ENCODE peak calls at places on chromosomes 16 and 17, in eight cellular contexts. One of them, this sample, is unnamed.

GRCh38 chr17:40952675-40953074 is 14.1 kb downstream of the KRT39 start:
- DNase-seq in breast epithelium: no peak
- DNase-seq in ureter: no peak
- DNase-seq in GM19239: no peak
- DNase-seq in PC-3: peak; percentile 4
- DNase-seq in cardiac fibroblast: peak; percentile 81
- DNase-seq in natural killer cell treated with Interleukin-12 subunit alpha and Interleukin-12 subunit beta and Interleukin-15 and Interleukin-18, amount 100 ng/mL, for 72 hours: no peak
- DNase-seq in NCI-H187: no peak
- DNase-seq in this sample: no peak

GRCh38 chr17:61519139-61519538 is 66.9 kb downstream of the TBX4 start:
- DNase-seq in ureter: no peak
- DNase-seq in cardiac fibroblast: no peak
- DNase-seq in PC-3: no peak
- DNase-seq in GM19239: no peak
- DNase-seq in natural killer cell treated with Interleukin-12 subunit alpha and Interleukin-12 subunit beta and Interleukin-15 and Interleukin-18, amount 100 ng/mL, for 72 hours: no peak
- DNase-seq in breast epithelium: no peak
- DNase-seq in NCI-H187: no peak
- DNase-seq in this sample: no peak

GRCh38 chr16:86362155-86362849 is 148.0 kb upstream of the FOXF1 start:
- DNase-seq in PC-3: no peak
- DNase-seq in GM19239: no peak
- DNase-seq in cardiac fibroblast: no peak
- DNase-seq in breast epithelium: no peak
- DNase-seq in natural killer cell treated with Interleukin-12 subunit alpha and Interleukin-12 subunit beta and Interleukin-15 and Interleukin-18, amount 100 ng/mL, for 72 hours: no peak
- DNase-seq in NCI-H187: no peak
- DNase-seq in ureter: no peak
- DNase-seq in this sample: no peak

GRCh38 chr16:49833796-49834195 is 22.1 kb downstream of the ZNF423 start:
- DNase-seq in cardiac fibroblast: no peak
- DNase-seq in GM19239: no peak
- DNase-seq in ureter: no peak
- DNase-seq in NCI-H187: no peak
- DNase-seq in natural killer cell treated with Interleukin-12 subunit alpha and Interleukin-12 subunit beta and Interleukin-15 and Interleukin-18, amount 100 ng/mL, for 72 hours: no peak
- DNase-seq in PC-3: no peak
- DNase-seq in breast epithelium: no peak
- DNase-seq in this sample: no peak

GRCh38 chr17:82745524-82745923 is 6.3 kb upstream of the TBCD start:
- DNase-seq in cardiac fibroblast: no peak
- DNase-seq in breast epithelium: no peak
- DNase-seq in natural killer cell treated with Interleukin-12 subunit alpha and Interleukin-12 subunit beta and Interleukin-15 and Interleukin-18, amount 100 ng/mL, for 72 hours: no peak
- DNase-seq in PC-3: no peak
- DNase-seq in ureter: no peak
- DNase-seq in GM19239: no peak
- DNase-seq in NCI-H187: no peak
- DNase-seq in this sample: no peak

GRCh38 chr16:62088731-62089410 is 52.6 kb upstream of the CDH8 start:
- DNase-seq in natural killer cell treated with Interleukin-12 subunit alpha and Interleukin-12 subunit beta and Interleukin-15 and Interleukin-18, amount 100 ng/mL, for 72 hours: no peak
- DNase-seq in cardiac fibroblast: no peak
- DNase-seq in PC-3: no peak
- DNase-seq in breast epithelium: no peak
- DNase-seq in NCI-H187: no peak
- DNase-seq in GM19239: no peak
- DNase-seq in ureter: no peak
- DNase-seq in this sample: no peak

GRCh38 chr16:14545346-14545884 is 84.6 kb downstream of the PARN start:
- DNase-seq in PC-3: no peak
- DNase-seq in natural killer cell treated with Interleukin-12 subunit alpha and Interleukin-12 subunit beta and Interleukin-15 and Interleukin-18, amount 100 ng/mL, for 72 hours: no peak
- DNase-seq in cardiac fibroblast: peak; percentile 21
- DNase-seq in NCI-H187: no peak
- DNase-seq in breast epithelium: no peak
- DNase-seq in ureter: no peak
- DNase-seq in GM19239: no peak
- DNase-seq in this sample: no peak

GRCh38 chr16:86578499-86579267 is at the start of gene FOXL1:
- DNase-seq in NCI-H187: no peak
- DNase-seq in GM19239: no peak
- DNase-seq in ureter: no peak
- DNase-seq in cardiac fibroblast: peak; percentile 86
- DNase-seq in PC-3: no peak
- DNase-seq in natural killer cell treated with Interleukin-12 subunit alpha and Interleukin-12 subunit beta and Interleukin-15 and Interleukin-18, amount 100 ng/mL, for 72 hours: no peak
- DNase-seq in breast epithelium: no peak
- DNase-seq in this sample: no peak

GRCh38 chr16:81491522-81492188 is 47.0 kb downstream of the CMIP start:
- DNase-seq in breast epithelium: no peak
- DNase-seq in GM19239: no peak
- DNase-seq in natural killer cell treated with Interleukin-12 subunit alpha and Interleukin-12 subunit beta and Interleukin-15 and Interleukin-18, amount 100 ng/mL, for 72 hours: no peak
- DNase-seq in PC-3: no peak
- DNase-seq in cardiac fibroblast: no peak
- DNase-seq in NCI-H187: no peak
- DNase-seq in ureter: no peak
- DNase-seq in this sample: no peak

GRCh38 chr17:13353590-13353989 is 248.1 kb downstream of the HS3ST3A1 start:
- DNase-seq in natural killer cell treated with Interleukin-12 subunit alpha and Interleukin-12 subunit beta and Interleukin-15 and Interleukin-18, amount 100 ng/mL, for 72 hours: no peak
- DNase-seq in cardiac fibroblast: peak; percentile 21
- DNase-seq in GM19239: no peak
- DNase-seq in breast epithelium: no peak
- DNase-seq in ureter: no peak
- DNase-seq in PC-3: no peak
- DNase-seq in NCI-H187: no peak
- DNase-seq in this sample: no peak

This sample was measured in NCI-H2227 treated with DMSO at 0.1 percent for 48 hours.